ENCODE peak calls at places on chromosomes 3 and 15, in nine cellular contexts. One of them, this sample, is unnamed.

GRCh38 chr3:136819784-136820640 is 1.1 kb downstream of the SLC35G2 start:
- DNase-seq in A549: peak; percentile 68
- DNase-seq in CD8-positive, alpha-beta T cell: peak; percentile 9
- DNase-seq in left ventricle myocardium inferior: peak; percentile 29
- DNase-seq in stomach: peak; percentile 31
- DNase-seq in adrenal gland: peak; percentile 77
- DNase-seq in colonic mucosa: peak; percentile 36
- DNase-seq in IMR-90: peak; percentile 69
- DNase-seq in heart left ventricle: peak; percentile 66
- DNase-seq in this sample: peak; percentile 62

GRCh38 chr3:187741403-187742350 is 3.6 kb downstream of the BCL6 start:
- DNase-seq in A549: peak; percentile 72
- DNase-seq in CD8-positive, alpha-beta T cell: peak; percentile 60
- DNase-seq in left ventricle myocardium inferior: peak; percentile 75
- DNase-seq in stomach: peak; percentile 72
- DNase-seq in adrenal gland: peak; percentile 86
- DNase-seq in colonic mucosa: peak; percentile 82
- DNase-seq in IMR-90: peak; percentile 78
- DNase-seq in heart left ventricle: peak; percentile 88
- DNase-seq in this sample: peak; percentile 75

GRCh38 chr3:177615015-177615414 is 417.7 kb upstream of the TBL1XR1 start:
- DNase-seq in A549: peak; percentile 81
- DNase-seq in CD8-positive, alpha-beta T cell: no peak
- DNase-seq in left ventricle myocardium inferior: peak; percentile 81
- DNase-seq in stomach: peak; percentile 77
- DNase-seq in adrenal gland: peak; percentile 87
- DNase-seq in colonic mucosa: peak; percentile 69
- DNase-seq in IMR-90: peak; percentile 97
- DNase-seq in heart left ventricle: peak; percentile 80
- DNase-seq in this sample: no peak

GRCh38 chr3:46676601-46677071 is 16.8 kb downstream of the ALS2CL start:
- DNase-seq in A549: no peak
- DNase-seq in CD8-positive, alpha-beta T cell: no peak
- DNase-seq in left ventricle myocardium inferior: peak; percentile 12
- DNase-seq in stomach: no peak
- DNase-seq in adrenal gland: no peak
- DNase-seq in colonic mucosa: no peak
- DNase-seq in IMR-90: no peak
- DNase-seq in heart left ventricle: peak; percentile 54
- DNase-seq in this sample: no peak

GRCh38 chr3:14145236-14145635 is 20.4 kb downstream of the TMEM43 start:
- DNase-seq in A549: no peak
- DNase-seq in CD8-positive, alpha-beta T cell: no peak
- DNase-seq in left ventricle myocardium inferior: no peak
- DNase-seq in stomach: no peak
- DNase-seq in adrenal gland: no peak
- DNase-seq in colonic mucosa: no peak
- DNase-seq in IMR-90: peak; percentile 60
- DNase-seq in heart left ventricle: no peak
- DNase-seq in this sample: no peak

GRCh38 chr3:90091557-90091956 is 984.1 kb downstream of the EPHA3 start:
- DNase-seq in A549: peak; percentile 26
- DNase-seq in CD8-positive, alpha-beta T cell: no peak
- DNase-seq in left ventricle myocardium inferior: peak; percentile 14
- DNase-seq in stomach: no peak
- DNase-seq in adrenal gland: no peak
- DNase-seq in colonic mucosa: peak; percentile 19
- DNase-seq in IMR-90: peak; percentile 34
- DNase-seq in heart left ventricle: no peak
- DNase-seq in this sample: peak; percentile 30

GRCh38 chr3:98246142-98246541 is 17.9 kb upstream of the OR5H6 start:
- DNase-seq in A549: no peak
- DNase-seq in CD8-positive, alpha-beta T cell: no peak
- DNase-seq in left ventricle myocardium inferior: no peak
- DNase-seq in stomach: no peak
- DNase-seq in adrenal gland: no peak
- DNase-seq in colonic mucosa: no peak
- DNase-seq in IMR-90: no peak
- DNase-seq in heart left ventricle: no peak
- DNase-seq in this sample: no peak

GRCh38 chr3:32239638-32240550 is 1.4 kb downstream of the CMTM8 start:
- DNase-seq in A549: peak; percentile 62
- DNase-seq in CD8-positive, alpha-beta T cell: peak; percentile 29
- DNase-seq in left ventricle myocardium inferior: no peak
- DNase-seq in stomach: peak; percentile 61
- DNase-seq in adrenal gland: no peak
- DNase-seq in colonic mucosa: peak; percentile 67
- DNase-seq in IMR-90: no peak
- DNase-seq in heart left ventricle: no peak
- DNase-seq in this sample: peak; percentile 70

GRCh38 chr3:61537366-61537765 is 24.0 kb upstream of the PTPRG start:
- DNase-seq in A549: no peak
- DNase-seq in CD8-positive, alpha-beta T cell: no peak
- DNase-seq in left ventricle myocardium inferior: no peak
- DNase-seq in stomach: no peak
- DNase-seq in adrenal gland: no peak
- DNase-seq in colonic mucosa: no peak
- DNase-seq in IMR-90: no peak
- DNase-seq in heart left ventricle: no peak
- DNase-seq in this sample: no peak

GRCh38 chr3:149592758-149593240 is 65.0 kb downstream of the WWTR1 start:
- DNase-seq in A549: no peak
- DNase-seq in CD8-positive, alpha-beta T cell: no peak
- DNase-seq in left ventricle myocardium inferior: peak; percentile 31
- DNase-seq in stomach: no peak
- DNase-seq in adrenal gland: peak; percentile 67
- DNase-seq in colonic mucosa: no peak
- DNase-seq in IMR-90: no peak
- DNase-seq in heart left ventricle: no peak
- DNase-seq in this sample: no peak

GRCh38 chr15:100987143-100987542 is 68.0 kb downstream of the LRRK1 start:
- DNase-seq in A549: peak; percentile 21
- DNase-seq in CD8-positive, alpha-beta T cell: no peak
- DNase-seq in left ventricle myocardium inferior: no peak
- DNase-seq in stomach: no peak
- DNase-seq in adrenal gland: no peak
- DNase-seq in colonic mucosa: no peak
- DNase-seq in IMR-90: peak; percentile 28
- DNase-seq in heart left ventricle: no peak
- DNase-seq in this sample: no peak

GRCh38 chr3:170909129-170909903 is 879 bp upstream of the EIF5A2 start:
- DNase-seq in A549: peak; percentile 66
- DNase-seq in CD8-positive, alpha-beta T cell: no peak
- DNase-seq in left ventricle myocardium inferior: no peak
- DNase-seq in stomach: no peak
- DNase-seq in adrenal gland: no peak
- DNase-seq in colonic mucosa: no peak
- DNase-seq in IMR-90: peak; percentile 97
- DNase-seq in heart left ventricle: no peak
- DNase-seq in this sample: peak; percentile 57

GRCh38 chr15:55108858-55109518 is 87.8 kb downstream of the RSL24D1 start:
- DNase-seq in A549: peak; percentile 72
- DNase-seq in CD8-positive, alpha-beta T cell: peak; percentile 4
- DNase-seq in left ventricle myocardium inferior: peak; percentile 59
- DNase-seq in stomach: peak; percentile 65
- DNase-seq in adrenal gland: peak; percentile 81
- DNase-seq in colonic mucosa: peak; percentile 54
- DNase-seq in IMR-90: peak; percentile 17
- DNase-seq in heart left ventricle: peak; percentile 73
- DNase-seq in this sample: peak; percentile 71

GRCh38 chr15:65896231-65896630 is 26.9 kb downstream of the RAB11A start:
- DNase-seq in A549: no peak
- DNase-seq in CD8-positive, alpha-beta T cell: no peak
- DNase-seq in left ventricle myocardium inferior: no peak
- DNase-seq in stomach: no peak
- DNase-seq in adrenal gland: no peak
- DNase-seq in colonic mucosa: no peak
- DNase-seq in IMR-90: peak; percentile 48
- DNase-seq in heart left ventricle: no peak
- DNase-seq in this sample: no peak

GRCh38 chr3:122958290-122958689 is 69.3 kb downstream of the SEMA5B start:
- DNase-seq in A549: no peak
- DNase-seq in CD8-positive, alpha-beta T cell: no peak
- DNase-seq in left ventricle myocardium inferior: no peak
- DNase-seq in stomach: no peak
- DNase-seq in adrenal gland: no peak
- DNase-seq in colonic mucosa: no peak
- DNase-seq in IMR-90: no peak
- DNase-seq in heart left ventricle: no peak
- DNase-seq in this sample: no peak

GRCh38 chr3:156749244-156749643 is 74.9 kb downstream of the TIPARP start:
- DNase-seq in A549: no peak
- DNase-seq in CD8-positive, alpha-beta T cell: no peak
- DNase-seq in left ventricle myocardium inferior: no peak
- DNase-seq in stomach: no peak
- DNase-seq in adrenal gland: no peak
- DNase-seq in colonic mucosa: no peak
- DNase-seq in IMR-90: peak; percentile 64
- DNase-seq in heart left ventricle: no peak
- DNase-seq in this sample: no peak

GRCh38 chr3:14599488-14599887 is 52.1 kb upstream of the CCDC174 start:
- DNase-seq in A549: no peak
- DNase-seq in CD8-positive, alpha-beta T cell: no peak
- DNase-seq in left ventricle myocardium inferior: no peak
- DNase-seq in stomach: no peak
- DNase-seq in adrenal gland: no peak
- DNase-seq in colonic mucosa: no peak
- DNase-seq in IMR-90: no peak
- DNase-seq in heart left ventricle: no peak
- DNase-seq in this sample: no peak

GRCh38 chr3:172749201-172749965 is 1.1 kb upstream of the ECT2 start:
- DNase-seq in A549: peak; percentile 98
- DNase-seq in CD8-positive, alpha-beta T cell: no peak
- DNase-seq in left ventricle myocardium inferior: no peak
- DNase-seq in stomach: peak; percentile 39
- DNase-seq in adrenal gland: no peak
- DNase-seq in colonic mucosa: peak; percentile 48
- DNase-seq in IMR-90: peak; percentile 96
- DNase-seq in heart left ventricle: no peak
- DNase-seq in this sample: peak; percentile 66

GRCh38 chr15:45129651-45130129 is at the start of the genes DUOX1 and DUOXA1:
- DNase-seq in A549: no peak
- DNase-seq in CD8-positive, alpha-beta T cell: no peak
- DNase-seq in left ventricle myocardium inferior: peak; percentile 51
- DNase-seq in stomach: peak; percentile 85
- DNase-seq in adrenal gland: no peak
- DNase-seq in colonic mucosa: peak; percentile 67
- DNase-seq in IMR-90: no peak
- DNase-seq in heart left ventricle: no peak
- DNase-seq in this sample: no peak
- H3K4me3 ChIP-seq in A549: no peak within 1 kb of the TSS
- H3K4me3 ChIP-seq in CD8-positive, alpha-beta T cell: peak within 1 kb of the TSS; percentile 37
- H3K4me3 ChIP-seq in left ventricle myocardium inferior: peak within 1 kb of the TSS; percentile 63
- H3K4me3 ChIP-seq in stomach: peak within 1 kb of the TSS; percentile 30
- H3K4me3 ChIP-seq in adrenal gland: no peak within 1 kb of the TSS
- H3K4me3 ChIP-seq in colonic mucosa: peak within 1 kb of the TSS; percentile 22
- H3K4me3 ChIP-seq in IMR-90: no peak within 1 kb of the TSS
- H3K4me3 ChIP-seq in heart left ventricle: peak within 1 kb of the TSS; percentile 28
- H3K4me3 ChIP-seq in this sample: no peak within 1 kb of the TSS

GRCh38 chr3:16311960-16312451 is 47.0 kb downstream of the OXNAD1 start:
- DNase-seq in A549: no peak
- DNase-seq in CD8-positive, alpha-beta T cell: peak; percentile 37
- DNase-seq in left ventricle myocardium inferior: peak; percentile 46
- DNase-seq in stomach: no peak
- DNase-seq in adrenal gland: no peak
- DNase-seq in colonic mucosa: no peak
- DNase-seq in IMR-90: no peak
- DNase-seq in heart left ventricle: no peak
- DNase-seq in this sample: no peak
- TF ChIP-seq CTCF in A549: no peak
- TF ChIP-seq CTCF in CD8-positive, alpha-beta T cell: no peak
- TF ChIP-seq CTCF in left ventricle myocardium inferior: no peak
- TF ChIP-seq CTCF in stomach: no peak
- TF ChIP-seq CTCF in adrenal gland: no peak
- TF ChIP-seq CTCF in colonic mucosa: no peak
- TF ChIP-seq CTCF in IMR-90: no peak
- TF ChIP-seq CTCF in heart left ventricle: no peak
- TF ChIP-seq CTCF in this sample: no peak

GRCh38 chr3:71064976-71065763 is 518.4 kb downstream of the FOXP1 start:
- DNase-seq in A549: peak; percentile 37
- DNase-seq in CD8-positive, alpha-beta T cell: peak; percentile 41
- DNase-seq in left ventricle myocardium inferior: peak; percentile 60
- DNase-seq in stomach: peak; percentile 68
- DNase-seq in adrenal gland: peak; percentile 50
- DNase-seq in colonic mucosa: peak; percentile 70
- DNase-seq in IMR-90: peak; percentile 41
- DNase-seq in heart left ventricle: peak; percentile 84
- DNase-seq in this sample: peak; percentile 63

GRCh38 chr3:71065764-71066013 is 517.8 kb downstream of the FOXP1 start:
- DNase-seq in A549: no peak
- DNase-seq in CD8-positive, alpha-beta T cell: no peak
- DNase-seq in left ventricle myocardium inferior: no peak
- DNase-seq in stomach: no peak
- DNase-seq in adrenal gland: no peak
- DNase-seq in colonic mucosa: no peak
- DNase-seq in IMR-90: no peak
- DNase-seq in heart left ventricle: no peak
- DNase-seq in this sample: no peak

GRCh38 chr3:71067977-71068376 is 515.6 kb downstream of the FOXP1 start:
- DNase-seq in A549: no peak
- DNase-seq in CD8-positive, alpha-beta T cell: no peak
- DNase-seq in left ventricle myocardium inferior: no peak
- DNase-seq in stomach: no peak
- DNase-seq in adrenal gland: no peak
- DNase-seq in colonic mucosa: no peak
- DNase-seq in IMR-90: no peak
- DNase-seq in heart left ventricle: no peak
- DNase-seq in this sample: no peak

GRCh38 chr3:71066849-71067261 is 516.7 kb downstream of the FOXP1 start:
- DNase-seq in A549: no peak
- DNase-seq in CD8-positive, alpha-beta T cell: no peak
- DNase-seq in left ventricle myocardium inferior: no peak
- DNase-seq in stomach: no peak
- DNase-seq in adrenal gland: no peak
- DNase-seq in colonic mucosa: no peak
- DNase-seq in IMR-90: peak; percentile 65
- DNase-seq in heart left ventricle: no peak
- DNase-seq in this sample: no peak

GRCh38 chr3:71066356-71066755 is 517.2 kb downstream of the FOXP1 start:
- DNase-seq in A549: no peak
- DNase-seq in CD8-positive, alpha-beta T cell: no peak
- DNase-seq in left ventricle myocardium inferior: no peak
- DNase-seq in stomach: peak; percentile 73
- DNase-seq in adrenal gland: no peak
- DNase-seq in colonic mucosa: peak; percentile 58
- DNase-seq in IMR-90: no peak
- DNase-seq in heart left ventricle: no peak
- DNase-seq in this sample: no peak
- H3K4me1 ChIP-seq in A549: peaks cover 55% of the 10 kb centered on the region
- H3K4me1 ChIP-seq in CD8-positive, alpha-beta T cell: peaks cover 80% of the 10 kb centered on the region
- H3K4me1 ChIP-seq in left ventricle myocardium inferior: peaks cover 84% of the 10 kb centered on the region
- H3K4me1 ChIP-seq in stomach: peaks cover 40% of the 10 kb centered on the region
- H3K4me1 ChIP-seq in adrenal gland: peaks cover 19% of the 10 kb centered on the region
- H3K4me1 ChIP-seq in colonic mucosa: peaks cover 6% of the 10 kb centered on the region
- H3K4me1 ChIP-seq in IMR-90: peaks cover 13% of the 10 kb centered on the region
- H3K4me1 ChIP-seq in heart left ventricle: peaks cover 22% of the 10 kb centered on the region
- H3K4me1 ChIP-seq in this sample: peaks cover 54% of the 10 kb centered on the region

GRCh38 chr3:189630667-189631372 is 369 bp upstream of the TP63 start:
- DNase-seq in A549: peak; percentile 88
- DNase-seq in CD8-positive, alpha-beta T cell: no peak
- DNase-seq in left ventricle myocardium inferior: no peak
- DNase-seq in stomach: no peak
- DNase-seq in adrenal gland: no peak
- DNase-seq in colonic mucosa: no peak
- DNase-seq in IMR-90: no peak
- DNase-seq in heart left ventricle: no peak
- DNase-seq in this sample: no peak
- H3K4me3 ChIP-seq in A549: peak overlapping the region; percentile 41
- H3K4me3 ChIP-seq in CD8-positive, alpha-beta T cell: no peak overlapping the region
- H3K4me3 ChIP-seq in left ventricle myocardium inferior: peak overlapping the region; percentile 56
- H3K4me3 ChIP-seq in stomach: no peak overlapping the region
- H3K4me3 ChIP-seq in adrenal gland: no peak overlapping the region
- H3K4me3 ChIP-seq in colonic mucosa: no peak overlapping the region
- H3K4me3 ChIP-seq in IMR-90: no peak overlapping the region
- H3K4me3 ChIP-seq in heart left ventricle: peak overlapping the region; percentile 17
- H3K4me3 ChIP-seq in this sample: no peak overlapping the region